ENCODE peak calls at places on chromosomes 6 and 20, in six cellular contexts. R, Z, C, S, K and E are unnamed samples. For H3K4me1, the result is how much of the 10 kb centered on the place peaks cover.

GRCh38 chr6:37011656-37012378 is 6.4 kb downstream of the FGD2 start:
- DNase-seq in R (no peak), K (no peak), C (no peak), S (peak), Z (no peak), E (no peak)

GRCh38 chr20:8545212-8545611 is 413.1 kb downstream of the PLCB1 start:
- DNase-seq in S (no peak), K (no peak), C (no peak), R (no peak), Z (no peak), E (no peak)

GRCh38 chr6:32763417-32763816 is at the start of gene HLA-DQB2:
- DNase-seq in K (no peak), R (no peak), S (peak), C (no peak), Z (no peak), E (no peak)

GRCh38 chr20:50569864-50570836 is 60.0 kb downstream of the PTPN1 start:
- DNase-seq in S (peak), R (no peak), C (no peak), Z (peak), K (peak), E (no peak)

GRCh38 chr20:62808211-62808865 is 3.7 kb downstream of the OGFR start:
- DNase-seq in Z (peak), C (peak), K (peak), S (peak), R (peak), E (peak)

GRCh38 chr6:56862415-56863175 is 92.3 kb upstream of the BEND6 start:
- DNase-seq in R (no peak), S (peak), K (no peak), Z (no peak), C (no peak), E (no peak)

GRCh38 chr6:22886881-22887581 is 317.7 kb downstream of the HDGFL1 start:
- DNase-seq in S (no peak), C (no peak), K (no peak), Z (no peak), R (no peak), E (no peak)

GRCh38 chr6:89818977-89819335 is 638 bp downstream of the MDN1 start:
- DNase-seq in C (no peak), Z (peak), R (peak), S (peak), K (peak), E (no peak)

GRCh38 chr6:52388790-52389189 is 26.8 kb downstream of the PAQR8 start:
- DNase-seq in S (no peak), Z (no peak), R (no peak), K (no peak), C (no peak), E (no peak)

GRCh38 chr6:167733740-167734661 is 92.7 kb upstream of the AFDN start:
- DNase-seq in S (peak), C (no peak), R (no peak), K (no peak), Z (no peak), E (no peak)

GRCh38 chr20:44723391-44723790 is 8.2 kb downstream of the CCN5 start:
- DNase-seq in S (no peak), C (no peak), Z (no peak), R (no peak), K (no peak), E (no peak)

GRCh38 chr6:36431197-36431596 is 11.5 kb downstream of the PXT1 start:
- DNase-seq in K (no peak), R (no peak), Z (no peak), S (no peak), C (no peak), E (no peak)

GRCh38 chr6:112501705-112502104 is 154.6 kb downstream of the RFPL4B start:
- DNase-seq in R (peak), K (peak), S (peak), Z (peak), C (no peak), E (peak)

GRCh38 chr20:8722277-8722928 is 346.5 kb upstream of the PLCB4 start:
- DNase-seq in C (peak), Z (peak), K (peak), S (peak), R (peak), E (no peak)

GRCh38 chr6:61711849-61712248 is 574.2 kb downstream of the KHDRBS2 start:
- DNase-seq in K (peak), S (no peak), Z (peak), C (no peak), R (peak), E (no peak)

GRCh38 chr6:88760091-88760490 is 203.3 kb downstream of the RNGTT start:
- DNase-seq in R (no peak), C (no peak), Z (no peak), S (no peak), K (no peak), E (no peak)

GRCh38 chr6:135673671-135674309 is 176.2 kb upstream of the AHI1 start:
- DNase-seq in Z (no peak), C (no peak), K (no peak), R (no peak), S (peak), E (no peak)

GRCh38 chr6:25017932-25018581 is 82.3 kb upstream of the RIPOR2 start:
- DNase-seq in R (peak), S (peak), C (peak), Z (peak), K (peak), E (peak)

GRCh38 chr6:170372380-170373325 is 66.1 kb downstream of the FAM120B start:
- DNase-seq in C (no peak), K (no peak), Z (peak), S (no peak), R (no peak), E (no peak)

GRCh38 chr6:90086517-90086916 is 192.2 kb downstream of the GJA10 start:
- DNase-seq in K (no peak), R (no peak), S (no peak), C (no peak), Z (no peak), E (no peak)

GRCh38 chr6:56199956-56200355 is 47.4 kb downstream of the COL21A1 start:
- DNase-seq in S (peak), K (no peak), C (no peak), Z (no peak), R (no peak), E (no peak)

GRCh38 chr6:25960689-25961088 is 1.9 kb upstream of the TRIM38 start:
- DNase-seq in R (no peak), C (no peak), K (no peak), Z (no peak), S (no peak), E (no peak)

GRCh38 chr6:69233195-69233524 is 563.6 kb downstream of the LMBRD1 start:
- DNase-seq in Z (peak), S (no peak), R (no peak), C (no peak), K (peak), E (no peak)

GRCh38 chr6:10166031-10166430 is 248.8 kb downstream of the TFAP2A start:
- DNase-seq in C (no peak), S (no peak), K (no peak), Z (no peak), R (no peak), E (no peak)

GRCh38 chr20:56924976-56925695 is 296.0 kb downstream of the TFAP2C start:
- DNase-seq in K (peak), C (no peak), Z (peak), S (no peak), R (peak), E (no peak)

GRCh38 chr6:152271681-152272464 is 365.3 kb downstream of the SYNE1 start:
- DNase-seq in S (peak), C (peak), Z (no peak), K (no peak), R (no peak), E (peak)

GRCh38 chr6:44045672-44046015 is 81.6 kb downstream of the MRPL14 start:
- DNase-seq in K (no peak), Z (no peak), R (no peak), S (no peak), C (no peak), E (peak)

GRCh38 chr6:39061182-39061581 is 12.6 kb downstream of the GLP1R start:
- DNase-seq in R (no peak), S (no peak), Z (no peak), K (no peak), C (no peak), E (no peak)

GRCh38 chr20:44603327-44603726 is 20.9 kb downstream of the PKIG start:
- DNase-seq in K (peak), S (no peak), Z (peak), R (no peak), C (no peak), E (no peak)

GRCh38 chr20:13325033-13325432 is 104.0 kb downstream of the ISM1 start:
- DNase-seq in K (peak), R (peak), C (no peak), Z (peak), S (peak), E (no peak)

GRCh38 chr20:32004963-32005362 is 5.3 kb upstream of the CCM2L start:
- DNase-seq in R (no peak), C (no peak), K (no peak), S (peak), Z (peak), E (no peak)

GRCh38 chr6:75143186-75143585 is 62.7 kb downstream of the COL12A1 start:
- DNase-seq in S (peak), Z (no peak), C (no peak), K (no peak), R (no peak), E (no peak)

GRCh38 chr6:25504661-25505060 is 147.4 kb upstream of the SCGN start:
- DNase-seq in Z (no peak), C (no peak), S (no peak), K (peak), R (peak), E (no peak)

GRCh38 chr6:105740946-105741605 is 338.2 kb upstream of the PREP start:
- DNase-seq in C (no peak), Z (no peak), S (no peak), R (no peak), K (no peak), E (peak)

GRCh38 chr6:152309648-152310047 is 327.5 kb downstream of the SYNE1 start:
- DNase-seq in Z (peak), C (no peak), S (no peak), K (no peak), R (no peak), E (no peak)

GRCh38 chr6:168163096-168163731 is 84.2 kb upstream of the FRMD1 start:
- DNase-seq in Z (no peak), K (peak), C (no peak), R (no peak), S (no peak), E (no peak)

GRCh38 chr6:142485256-142485655 is 183.4 kb downstream of the ADGRG6 start:
- DNase-seq in S (peak), K (no peak), R (no peak), C (no peak), Z (no peak), E (no peak)

GRCh38 chr6:147999001-147999540 is 343.6 kb upstream of the SASH1 start:
- DNase-seq in S (no peak), Z (no peak), K (no peak), C (no peak), R (no peak), E (no peak)

GRCh38 chr6:102195311-102195710 is 801.8 kb downstream of the GRIK2 start:
- DNase-seq in R (no peak), S (no peak), K (no peak), Z (no peak), C (no peak), E (no peak)
- H3K4me3 ChIP-seq in R (no peak), S (no peak), K (no peak), Z (no peak), C (no peak), E (no peak)

GRCh38 chr6:7155871-7156579 is 48.3 kb downstream of the RREB1 start:
- DNase-seq in S (no peak), K (no peak), R (no peak), C (no peak), Z (peak), E (no peak)
- H3K4me1 ChIP-seq in S (under half), K (under half), R (under half), C (under half), Z (under half), E (half or more)

DNA sequence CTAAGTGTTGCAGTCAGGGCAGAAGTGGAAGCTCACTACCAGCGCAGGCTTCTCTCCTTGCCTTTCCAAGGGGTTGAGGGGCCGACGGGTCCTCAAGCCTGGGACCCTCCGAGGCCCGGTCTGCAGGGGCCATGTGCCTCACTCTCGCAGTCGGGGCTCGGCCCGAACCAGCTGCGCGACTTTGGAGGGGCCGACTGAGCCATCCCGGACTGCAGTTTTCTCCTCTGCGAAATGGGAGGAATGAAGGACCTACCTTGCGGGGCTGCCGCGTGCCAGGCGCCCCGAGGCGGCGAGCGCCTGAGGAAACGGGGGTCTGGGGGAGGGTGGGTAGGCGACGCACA is 5.6 kb downstream of the LZTS3 start:
- DNase-seq in R (no peak), Z (peak), C (no peak), K (no peak), S (no peak), E (no peak)
- H3K4me3 ChIP-seq in R (no peak), Z (peak), C (no peak), K (peak), S (no peak), E (peak)

DNA sequence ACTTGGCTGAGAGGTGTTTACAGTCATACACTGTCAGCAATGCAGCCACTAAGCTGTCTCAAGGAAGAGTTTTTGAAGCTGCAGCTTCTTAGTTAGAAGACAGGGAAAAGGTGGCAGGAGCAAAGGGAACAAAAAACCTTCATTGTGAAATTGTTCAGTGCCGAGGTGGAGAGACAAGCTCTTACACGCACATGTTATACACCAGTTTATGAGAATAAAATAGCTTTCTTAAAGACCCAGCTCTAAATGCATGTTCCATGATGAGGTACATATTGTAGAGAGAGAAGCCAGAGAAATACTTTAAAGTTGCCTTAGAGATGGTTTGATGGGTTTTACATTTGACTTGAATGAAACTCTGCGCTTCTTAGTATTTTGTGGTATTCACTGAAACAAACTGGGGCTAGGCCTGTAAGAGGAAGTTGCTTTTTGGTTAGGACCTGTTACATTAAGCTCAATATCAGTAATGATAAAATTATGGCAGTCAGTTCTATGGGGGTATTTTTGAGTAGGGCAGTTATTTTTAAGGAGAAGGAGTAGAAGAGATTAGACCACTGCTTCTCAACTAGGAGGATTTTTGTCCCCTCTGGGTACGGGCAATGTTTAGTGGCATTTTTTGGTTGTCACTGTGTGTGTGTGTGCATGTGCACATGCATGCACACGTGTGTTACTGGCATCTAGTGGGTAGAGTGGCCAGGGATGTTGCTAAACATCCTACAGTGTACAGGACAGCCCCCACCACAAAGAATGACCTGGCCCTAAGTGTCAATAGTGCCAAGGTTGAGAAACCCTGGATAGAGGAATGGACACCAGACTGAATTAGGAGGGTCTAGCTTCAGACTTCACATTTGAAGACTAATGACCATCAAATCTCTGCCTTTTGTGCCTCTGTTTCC is 9.8 kb downstream of the NEDD9 start:
- DNase-seq in Z (no peak), R (no peak), C (no peak), K (no peak), S (no peak), E (no peak)
- H3K4me1 ChIP-seq in Z (under half), R (under half), C (under half), K (under half), S (under half), E (half or more)

DNA sequence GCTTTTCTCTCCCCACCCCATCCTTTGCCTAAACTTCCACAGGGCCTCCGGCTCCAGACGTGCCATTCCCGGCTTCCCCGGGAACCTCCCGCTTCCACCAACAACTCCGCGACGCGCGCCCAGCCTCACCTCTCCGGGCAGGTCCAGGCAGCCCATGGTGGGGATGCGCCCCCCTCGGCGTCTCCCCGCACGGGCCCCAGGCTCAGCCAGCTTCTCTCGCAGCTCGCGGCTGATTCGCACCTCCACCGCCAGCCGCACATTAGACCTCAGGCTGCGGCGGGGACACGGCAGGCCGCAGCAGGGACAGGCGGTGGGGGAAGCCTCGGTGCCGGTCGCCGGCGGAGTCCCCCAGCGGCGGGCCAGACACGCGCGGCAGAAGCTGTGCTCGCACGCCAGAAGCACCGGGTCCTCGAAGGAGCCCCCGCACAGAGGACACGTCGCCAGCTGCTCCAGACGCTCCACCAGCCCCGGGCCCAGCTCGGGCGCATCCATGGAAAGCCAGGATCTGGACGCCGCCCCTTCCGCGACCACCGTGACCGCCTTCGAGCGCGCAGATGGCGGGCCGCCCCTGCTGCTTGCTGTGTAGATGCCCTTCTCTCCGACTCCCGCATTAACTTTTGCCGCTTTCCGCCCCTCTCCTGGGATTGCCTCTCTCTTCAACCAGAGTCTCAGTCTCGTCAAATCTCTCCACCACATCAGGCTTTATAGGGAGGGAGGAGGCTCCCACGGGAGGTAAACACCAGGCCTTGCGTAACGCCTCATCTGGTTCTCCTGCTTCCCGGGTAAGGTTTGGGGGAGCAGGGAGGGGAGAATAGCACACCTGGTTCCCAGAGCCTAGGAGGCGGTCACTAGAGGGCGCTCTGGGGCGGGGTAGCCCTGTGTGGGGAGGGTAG is at the start of gene RNF39:
- DNase-seq in C (no peak), S (no peak), K (peak), Z (peak), R (no peak), E (no peak)
- H3K4me3 ChIP-seq in C (no peak), S (no peak), K (peak), Z (peak), R (peak), E (peak)

DNA sequence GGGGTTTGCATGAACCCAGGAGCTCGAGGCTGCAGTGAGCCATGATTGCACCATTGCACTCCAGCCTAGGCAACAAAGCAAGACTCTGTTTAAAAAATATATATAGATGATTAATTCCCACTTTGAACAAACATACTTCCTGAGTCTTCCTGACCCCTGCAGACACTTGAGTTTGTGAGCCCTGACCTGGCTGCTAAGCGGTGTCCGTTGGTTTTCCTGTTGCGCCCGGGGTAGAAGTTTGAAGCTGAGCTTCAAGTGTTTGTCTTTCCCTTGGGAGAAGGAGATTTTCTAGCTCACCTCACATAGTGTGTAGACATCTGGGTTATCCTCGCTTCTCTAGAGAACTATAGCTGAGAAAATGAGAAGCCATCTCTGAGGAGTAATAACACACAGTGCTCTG is 11.7 kb upstream of the BCAS1 start:
- DNase-seq in Z (no peak), S (no peak), C (no peak), K (no peak), R (no peak), E (no peak)
- H3K4me1 ChIP-seq in Z (under half), S (under half), C (under half), K (under half), R (under half), E (under half)

GRCh38 chr6:146433881-146434741 is 109.5 kb upstream of the RAB32 start:
- DNase-seq in K (peak), R (no peak), C (no peak), Z (peak), S (peak), E (no peak)
- H3K4me3 ChIP-seq in K (peak), R (peak), C (peak), Z (peak), S (no peak), E (peak)

GRCh38 chr6:144346719-144347446 is 61.7 kb downstream of the UTRN start:
- DNase-seq in K (no peak), C (no peak), S (peak), Z (no peak), R (no peak), E (no peak)
- H3K4me1 ChIP-seq in K (under half), C (under half), S (under half), Z (under half), R (under half), E (under half)

GRCh38 chr6:100163035-100163434 is 169.0 kb upstream of the MCHR2 start:
- DNase-seq in K (no peak), S (no peak), C (no peak), Z (peak), R (no peak), E (no peak)
- H3K4me3 ChIP-seq in K (no peak), S (no peak), C (no peak), Z (peak), R (no peak), E (no peak)